ENCODE peak calls at places on chromosomes 12 and 14, in six cellular contexts. Y, D, W, J, H and A are unnamed samples.

GRCh38 chr12:98355322-98355721 is 160.1 kb upstream of the TMPO start:
- DNase-seq in Y (no peak), D (no peak), W (no peak), J (peak; percentile 65), H (no peak), A (peak; percentile 67)

GRCh38 chr12:21801522-21802288 is 27.2 kb upstream of the KCNJ8 start:
- DNase-seq in Y (no peak), D (no peak), W (no peak), J (no peak), H (no peak), A (no peak)

GRCh38 chr14:23695220-23695999 is 59.2 kb downstream of the DHRS2 start:
- DNase-seq in Y (no peak), D (no peak), W (no peak), J (peak; percentile 5), H (no peak), A (no peak)

GRCh38 chr14:63603749-63604277 is 37.9 kb downstream of the WDR89 start:
- DNase-seq in Y (no peak), D (no peak), W (no peak), J (no peak), H (no peak), A (no peak)

GRCh38 chr14:70013269-70013873 is 134.2 kb downstream of the SMOC1 start:
- DNase-seq in Y (peak; percentile 66), D (no peak), W (peak; percentile 35), J (peak; percentile 22), H (no peak), A (peak; percentile 66)

GRCh38 chr12:49189731-49190314 is 943 bp upstream of the TUBA1A start:
- DNase-seq in Y (peak; percentile 26), D (no peak), W (no peak), J (peak; percentile 22), H (no peak), A (no peak)

GRCh38 chr12:2064078-2064507 is 11.3 kb downstream of the CACNA1C start:
- DNase-seq in Y (no peak), D (no peak), W (peak; percentile 27), J (peak; percentile 47), H (no peak), A (peak; percentile 84)

GRCh38 chr14:51616724-51617409 is 34.8 kb upstream of the FRMD6 start:
- DNase-seq in Y (no peak), D (no peak), W (no peak), J (peak; percentile 90), H (no peak), A (peak; percentile 87)

DNA sequence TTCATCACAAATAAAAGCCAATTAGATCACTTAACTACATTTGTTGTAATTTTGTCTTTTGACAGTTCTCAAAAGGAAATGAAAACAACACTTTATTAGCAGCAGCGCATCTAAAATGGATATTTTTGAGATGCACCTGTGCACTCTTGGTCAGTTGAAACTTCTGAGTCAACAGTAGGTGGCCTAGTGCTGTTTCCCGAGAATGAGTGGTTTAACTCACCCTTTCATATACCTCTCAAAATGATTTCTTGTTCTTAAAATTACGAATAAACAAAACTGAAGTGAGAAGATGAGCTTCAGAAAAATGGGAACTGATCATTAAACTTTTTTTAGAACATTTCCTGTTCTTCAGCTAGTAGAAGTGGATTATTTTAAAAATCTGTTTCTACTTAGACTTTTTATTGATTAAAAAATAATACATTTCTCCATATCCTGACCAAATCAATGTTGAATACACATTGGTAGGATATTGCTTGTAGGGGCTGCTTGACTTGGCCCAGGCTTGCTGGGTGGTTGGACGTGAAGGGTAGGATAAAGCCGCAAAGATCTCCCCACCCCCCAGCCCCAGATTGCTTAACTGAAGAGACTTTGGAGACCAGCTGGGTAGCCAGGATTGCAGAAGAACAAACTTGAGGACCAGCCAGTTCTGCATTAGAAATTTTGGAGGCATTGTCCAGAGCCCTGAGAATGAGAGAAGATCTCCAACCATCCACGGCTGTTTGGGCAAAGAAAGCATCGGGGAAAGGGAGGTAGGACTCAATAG is 22.3 kb upstream of the STK38L start:
- DNase-seq in Y (no peak), D (no peak), W (no peak), J (no peak), H (no peak), A (no peak)
- H3K4me3 ChIP-seq in Y (no peak overlapping the region), D (no peak overlapping the region), W (no peak overlapping the region), J (no peak overlapping the region), H (no peak overlapping the region), A (no peak overlapping the region)

GRCh38 chr12:22190-22529 is 44.4 kb upstream of the IQSEC3 start:
- DNase-seq in Y (peak; percentile 58), D (no peak), W (no peak), J (no peak), H (no peak), A (no peak)
- TF ChIP-seq CTCF in Y (no peak), D (no peak), W (peak; percentile 15), J (no peak), H (no peak), A (peak; percentile 17)

GRCh38 chr12:97322388-97322787 is 140.2 kb upstream of the RMST start:
- DNase-seq in Y (no peak), D (no peak), W (no peak), J (no peak), H (no peak), A (no peak)
- H3K4me3 ChIP-seq in Y (no peak overlapping the region), D (no peak overlapping the region), W (no peak overlapping the region), J (no peak overlapping the region), H (no peak overlapping the region), A (no peak overlapping the region)

GRCh38 chr12:57815177-57816000 is 3.1 kb downstream of the AVIL start:
- DNase-seq in Y (no peak), D (no peak), W (no peak), J (no peak), H (no peak), A (no peak)

GRCh38 chr12:57816855-57817151 is 1.7 kb downstream of the AVIL start:
- DNase-seq in Y (no peak), D (peak; percentile 59), W (no peak), J (peak; percentile 61), H (no peak), A (peak; percentile 30)

GRCh38 chr12:57816001-57816854 is 2.3 kb downstream of the AVIL start:
- DNase-seq in Y (no peak), D (no peak), W (no peak), J (no peak), H (no peak), A (no peak)

GRCh38 chr12:57813111-57813970 is 5.2 kb downstream of the AVIL start:
- DNase-seq in Y (no peak), D (no peak), W (no peak), J (no peak), H (no peak), A (peak; percentile 65)

GRCh38 chr12:57813971-57814771 is 4.4 kb downstream of the AVIL start:
- DNase-seq in Y (no peak), D (peak; percentile 58), W (no peak), J (peak; percentile 39), H (no peak), A (peak; percentile 42)
- TF ChIP-seq CTCF in Y (no peak), D (no peak), W (no peak), J (peak; percentile 7), H (peak; percentile 19), A (peak; percentile 32)